ENCODE peak calls at places on chromosomes 12 and 14, in four cellular contexts. B is K562, S is A549, R is H1. V is an unnamed sample.

GRCh38 chr14:35362911-35363374 is 41.6 kb downstream of the NFKBIA start:
- DNase-seq in B (no peak), S (no peak), R (no peak), V (no peak)

GRCh38 chr12:96034631-96035282 is 630 bp downstream of the LTA4H start:
- DNase-seq in B (peak; percentile 14), S (peak; percentile 38), R (no peak), V (peak; percentile 22)

GRCh38 chr12:47077206-47078085 is 2.0 kb upstream of the PCED1B start:
- DNase-seq in B (no peak), S (no peak), R (no peak), V (no peak)

GRCh38 chr14:89537911-89538310 is 120.9 kb upstream of the FOXN3 start:
- DNase-seq in B (no peak), S (no peak), R (no peak), V (no peak)

GRCh38 chr14:77303417-77304156 is 17.1 kb downstream of the POMT2 start:
- DNase-seq in B (peak; percentile 39), S (peak; percentile 92), R (no peak), V (peak; percentile 89)

GRCh38 chr12:103840399-103840880 is 594 bp downstream of the NT5DC3 start:
- DNase-seq in B (peak; percentile 51), S (peak; percentile 32), R (no peak), V (no peak)

GRCh38 chr14:95514131-95515079 is 2.0 kb downstream of the SYNE3 start:
- DNase-seq in B (no peak), S (no peak), R (no peak), V (no peak)

GRCh38 chr12:94644622-94645021 is 5.7 kb downstream of the TMCC3 start:
- DNase-seq in B (no peak), S (no peak), R (no peak), V (no peak)

GRCh38 chr14:78848234-78848820 is 678.2 kb downstream of the NRXN3 start:
- DNase-seq in B (peak; percentile 25), S (peak; percentile 18), R (no peak), V (peak; percentile 29)

GRCh38 chr14:51869426-51870113 is 9.2 kb downstream of the GNG2 start:
- DNase-seq in B (no peak), S (no peak), R (no peak), V (no peak)

GRCh38 chr14:80146941-80147340 is 64.4 kb downstream of the DIO2 start:
- DNase-seq in B (no peak), S (no peak), R (no peak), V (no peak)

GRCh38 chr14:24368215-24368561 is 204 bp downstream of the NFATC4 start:
- DNase-seq in B (no peak), S (no peak), R (no peak), V (no peak)

GRCh38 chr14:85572845-85573244 is 42.9 kb downstream of the FLRT2 start:
- DNase-seq in B (no peak), S (peak; percentile 6), R (no peak), V (no peak)

GRCh38 chr14:51244591-51244990 is 4.5 kb downstream of the TMX1 start:
- DNase-seq in B (no peak), S (no peak), R (no peak), V (no peak)

GRCh38 chr12:56941299-56942017 is 7.2 kb upstream of the SDR9C7 start:
- DNase-seq in B (peak; percentile 63), S (peak; percentile 53), R (no peak), V (peak; percentile 94)

GRCh38 chr12:120474092-120474960 is 4.8 kb upstream of the SRSF9 start:
- DNase-seq in B (peak; percentile 43), S (peak; percentile 76), R (no peak), V (no peak)

GRCh38 chr14:95389471-95390011 is 69.8 kb upstream of the CLMN start:
- DNase-seq in B (no peak), S (no peak), R (no peak), V (no peak)

GRCh38 chr14:66082009-66082408 is 404.2 kb upstream of the CCDC196 start:
- DNase-seq in B (no peak), S (no peak), R (no peak), V (no peak)

GRCh38 chr12:45130881-45131281 is 80.0 kb upstream of the DBX2 start:
- DNase-seq in B (peak; percentile 47), S (peak; percentile 28), R (peak; percentile 47), V (peak; percentile 28)

GRCh38 chr14:86430807-86431206 is 900.9 kb downstream of the FLRT2 start:
- DNase-seq in B (no peak), S (no peak), R (no peak), V (no peak)

GRCh38 chr14:71394386-71394785 is 487.1 kb downstream of the PCNX1 start:
- DNase-seq in B (no peak), S (no peak), R (no peak), V (no peak)

GRCh38 chr14:100546051-100546443 is 41.2 kb downstream of the BEGAIN start:
- DNase-seq in B (peak; percentile 87), S (no peak), R (no peak), V (no peak)

GRCh38 chr12:95416111-95416636 is 57.8 kb upstream of the METAP2 start:
- DNase-seq in B (no peak), S (no peak), R (no peak), V (no peak)

GRCh38 chr14:71117839-71118743 is 210.8 kb downstream of the PCNX1 start:
- DNase-seq in B (no peak), S (no peak), R (peak; percentile 36), V (peak; percentile 18)

GRCh38 chr12:124336742-124337520 is 42.0 kb downstream of the RFLNA start:
- DNase-seq in B (no peak), S (no peak), R (no peak), V (no peak)

GRCh38 chr12:120247621-120248030 is 17.9 kb downstream of the PXN start:
- DNase-seq in B (no peak), S (no peak), R (no peak), V (no peak)

GRCh38 chr12:105713901-105714300 is 383.4 kb downstream of the C12orf75 start:
- DNase-seq in B (no peak), S (no peak), R (no peak), V (no peak)

GRCh38 chr12:48311313-48311712 is 39.4 kb downstream of the ZNF641 start:
- DNase-seq in B (no peak), S (no peak), R (no peak), V (no peak)

GRCh38 chr14:104226421-104227385 is 88.3 kb downstream of the KIF26A start:
- DNase-seq in B (no peak), S (no peak), R (no peak), V (no peak)
- TF ChIP-seq RNF2 in B (no peak), S (no peak), R (no peak), V (no peak)

GRCh38 chr12:6851921-6852650 is at the start of gene USP5:
- DNase-seq in B (peak; percentile 87), S (peak; percentile 99), R (peak; percentile 99), V (peak; percentile 98)

GRCh38 chr12:6852651-6853354 is 853 bp downstream of the USP5 start:
- DNase-seq in B (peak; percentile 59), S (peak; percentile 48), R (no peak), V (peak; percentile 35)

GRCh38 chr12:6855322-6855721 is 3.4 kb downstream of the USP5 start:
- DNase-seq in B (no peak), S (no peak), R (no peak), V (no peak)

GRCh38 chr12:6853626-6854025 is 1.7 kb downstream of the USP5 start:
- DNase-seq in B (no peak), S (no peak), R (no peak), V (no peak)

DNA sequence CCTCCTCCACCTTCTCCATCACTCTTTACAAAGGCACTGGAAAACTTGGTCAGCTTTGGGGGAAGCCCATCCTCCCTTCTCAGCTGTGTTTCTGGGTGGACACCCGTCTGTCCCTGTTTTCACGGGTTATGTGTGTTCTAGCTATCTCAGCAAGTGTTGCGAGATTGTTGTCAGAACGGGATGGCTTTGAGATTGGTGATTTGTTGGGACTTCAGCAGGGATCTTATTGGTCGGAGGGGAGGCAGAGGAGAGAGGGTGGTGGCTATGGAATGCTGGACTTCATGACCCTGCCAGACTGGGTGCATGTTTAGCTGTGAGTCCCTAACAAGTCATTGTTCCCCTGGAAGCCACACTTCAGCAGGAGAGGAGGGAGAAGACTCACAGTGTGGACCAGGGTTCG is 2.1 kb downstream of the USP5 start:
- DNase-seq in B (no peak), S (no peak), R (no peak), V (peak; percentile 78)
- H3K4me2 ChIP-seq in B (peak overlapping the region; percentile 32), S (peak overlapping the region; percentile 99), R (no peak overlapping the region), V (peak overlapping the region; percentile 88)

GRCh38 chr14:72409047-72409446 is 476.8 kb downstream of the RGS6 start:
- DNase-seq in B (no peak), S (no peak), R (no peak), V (no peak)
- TF ChIP-seq RNF2 in B (no peak), S (no peak), R (no peak), V (no peak)

DNA sequence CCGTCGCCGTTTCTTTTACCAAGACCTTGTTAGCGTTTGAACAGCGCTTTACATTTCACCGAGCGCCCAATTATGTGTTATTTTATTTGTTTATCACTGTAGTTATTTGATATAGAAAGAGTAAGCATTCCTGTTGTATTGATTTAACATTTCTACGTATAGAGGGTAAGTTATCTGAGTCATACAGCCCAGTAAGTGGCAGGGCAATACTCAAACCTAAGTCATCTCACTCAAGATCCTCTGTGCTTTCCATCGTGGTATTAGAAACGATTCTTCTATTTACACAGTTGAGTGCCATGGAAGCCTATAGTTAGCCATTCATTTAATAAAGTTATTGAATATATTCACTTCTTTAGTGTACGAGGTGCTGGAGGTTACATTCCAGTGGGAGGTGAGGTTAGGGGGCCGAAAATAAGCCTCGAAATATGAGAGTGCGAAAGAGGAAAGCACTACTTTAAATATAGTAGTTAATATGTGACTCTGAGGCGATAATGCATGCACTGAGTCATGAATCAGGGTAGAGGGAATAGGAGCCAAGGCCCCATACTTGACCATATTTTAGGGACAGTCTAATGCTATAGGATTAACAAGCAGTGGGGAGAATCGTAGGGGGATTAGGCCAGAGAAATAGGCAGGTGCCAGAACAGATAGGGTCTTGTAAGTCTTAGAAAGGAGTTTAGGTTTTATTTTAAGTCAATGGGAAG is 629 bp downstream of the RAD51AP1 start:
- DNase-seq in B (no peak), S (no peak), R (no peak), V (no peak)
- H3K4me2 ChIP-seq in B (peak overlapping the region; percentile 96), S (peak overlapping the region; percentile 88), R (peak overlapping the region; percentile 82), V (peak overlapping the region; percentile 67)

DNA sequence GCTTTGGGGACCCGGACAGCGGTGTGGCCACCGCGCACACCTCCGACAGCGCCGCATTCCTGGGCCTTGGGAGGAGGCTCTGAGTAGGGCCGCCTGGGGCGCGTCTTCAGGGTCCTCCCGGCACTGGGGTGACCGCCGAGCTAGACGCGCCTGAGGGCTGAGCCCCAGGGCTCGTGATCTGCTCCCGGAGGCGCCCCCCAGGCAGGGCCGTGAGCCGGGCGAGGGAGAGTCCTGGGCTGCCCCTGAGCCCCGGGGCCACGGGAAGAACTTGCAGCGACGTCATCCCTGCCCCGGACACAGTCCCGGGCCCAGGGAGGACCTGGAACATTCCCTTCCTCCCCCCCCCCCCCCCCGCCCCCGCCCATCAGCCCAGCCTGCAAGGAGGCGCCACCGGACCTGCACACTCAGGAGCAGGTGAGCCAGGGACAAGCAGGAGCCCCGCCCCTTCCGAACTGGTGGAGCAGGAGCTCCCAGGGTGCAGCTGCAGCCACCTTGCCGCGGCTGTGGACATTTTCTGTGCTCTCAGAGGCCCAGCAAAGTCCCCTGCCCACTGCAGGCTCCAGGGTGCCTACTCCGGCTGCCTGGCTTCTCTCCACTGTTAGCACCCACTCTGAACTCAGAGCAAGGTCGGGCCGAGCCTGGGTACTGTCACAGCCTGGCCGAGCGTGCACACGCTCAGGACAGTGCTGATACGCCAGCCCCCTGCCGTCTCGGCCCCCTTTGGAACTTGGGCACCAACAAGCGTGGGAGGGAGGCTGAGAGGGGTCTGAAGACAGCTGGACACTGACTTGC is 50.7 kb downstream of the A2M start:
- DNase-seq in B (no peak), S (peak; percentile 60), R (peak; percentile 53), V (peak; percentile 77)
- TF ChIP-seq RNF2 in B (no peak), S (no peak), R (no peak), V (no peak)